ENCODE peak calls at places on chromosome 20, in four cellular contexts. H is upper lobe of right lung, X is cardiac muscle cell, Y is colonic mucosa. I is an unnamed sample. For H3K4me1, the result is how much of the 10 kb centered on the place peaks cover.

GRCh38 chr20:8454137-8454712 is 322.2 kb downstream of the PLCB1 start:
- DNase-seq in H (no peak), X (peak), Y (no peak), I (no peak)

GRCh38 chr20:34458631-34459030 is 57.6 kb upstream of the DYNLRB1 start:
- DNase-seq in H (no peak), X (no peak), Y (no peak), I (no peak)

GRCh38 chr20:3382836-3383235 is 24.6 kb downstream of the DNAAF9 start:
- DNase-seq in H (no peak), X (no peak), Y (no peak), I (no peak)

GRCh38 chr20:23225407-23226060 is 125.1 kb upstream of the NXT1 start:
- DNase-seq in H (no peak), X (no peak), Y (peak), I (no peak)

GRCh38 chr20:6709865-6710595 is 57.5 kb upstream of the BMP2 start:
- DNase-seq in H (no peak), X (no peak), Y (no peak), I (no peak)

GRCh38 chr20:63080811-63081210 is 74.0 kb upstream of the BHLHE23 start:
- DNase-seq in H (no peak), X (no peak), Y (no peak), I (no peak)

GRCh38 chr20:52959125-52959524 is 13.0 kb upstream of the TSHZ2 start:
- DNase-seq in H (no peak), X (no peak), Y (no peak), I (no peak)

GRCh38 chr20:55153321-55153720 is 677.9 kb downstream of the DOK5 start:
- DNase-seq in H (no peak), X (no peak), Y (no peak), I (no peak)

GRCh38 chr20:54133434-54134427 is 40.1 kb downstream of the CYP24A1 start:
- DNase-seq in H (no peak), X (no peak), Y (peak), I (no peak)

GRCh38 chr20:9185511-9185910 is 116.6 kb downstream of the PLCB4 start:
- DNase-seq in H (no peak), X (no peak), Y (no peak), I (no peak)

GRCh38 chr20:25695532-25696383 is 895 bp downstream of the ZNF337 start:
- DNase-seq in H (no peak), X (no peak), Y (peak), I (no peak)

GRCh38 chr20:25224941-25225340 is 22.9 kb upstream of the PYGB start:
- DNase-seq in H (no peak), X (no peak), Y (no peak), I (peak)

GRCh38 chr20:39835040-39835842 is 853.8 kb downstream of the MAFB start:
- DNase-seq in H (no peak), X (no peak), Y (no peak), I (no peak)

GRCh38 chr20:39839406-39840119 is 849.5 kb downstream of the MAFB start:
- DNase-seq in H (no peak), X (no peak), Y (no peak), I (no peak)
- H3K4me3 ChIP-seq in H (no peak), X (no peak), Y (no peak), I (no peak)

GRCh38 chr20:45187693-45188092 is 13.0 kb downstream of the PI3 start:
- DNase-seq in H (no peak), X (no peak), Y (no peak), I (no peak)

GRCh38 chr20:45181639-45182038 is 6.9 kb downstream of the PI3 start:
- DNase-seq in H (no peak), X (no peak), Y (no peak), I (no peak)

GRCh38 chr20:45179166-45179565 is 4.5 kb downstream of the PI3 start:
- DNase-seq in H (no peak), X (no peak), Y (no peak), I (no peak)

DNA sequence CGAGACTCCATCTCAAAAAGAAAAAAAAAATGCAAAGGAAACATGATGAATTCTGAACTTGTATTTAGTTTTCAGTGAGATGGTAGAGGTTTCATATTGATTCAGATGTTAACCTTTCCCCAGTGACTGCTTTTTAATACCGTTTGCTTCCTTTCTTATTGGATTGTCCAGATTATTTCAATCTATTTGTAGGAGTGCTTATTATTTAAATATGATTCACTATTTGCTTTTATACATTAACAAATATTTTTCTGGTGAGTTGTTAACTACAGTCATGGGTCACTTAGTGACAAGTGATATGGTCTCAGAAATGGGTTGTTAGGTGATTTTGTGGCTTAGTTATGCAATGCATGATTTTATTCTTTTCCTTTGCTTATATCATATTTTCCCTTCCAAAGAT is 8.4 kb downstream of the PI3 start:
- DNase-seq in H (no peak), X (no peak), Y (no peak), I (no peak)
- H3K4me1 ChIP-seq in H (under half), X (under half), Y (under half), I (under half)

DNA sequence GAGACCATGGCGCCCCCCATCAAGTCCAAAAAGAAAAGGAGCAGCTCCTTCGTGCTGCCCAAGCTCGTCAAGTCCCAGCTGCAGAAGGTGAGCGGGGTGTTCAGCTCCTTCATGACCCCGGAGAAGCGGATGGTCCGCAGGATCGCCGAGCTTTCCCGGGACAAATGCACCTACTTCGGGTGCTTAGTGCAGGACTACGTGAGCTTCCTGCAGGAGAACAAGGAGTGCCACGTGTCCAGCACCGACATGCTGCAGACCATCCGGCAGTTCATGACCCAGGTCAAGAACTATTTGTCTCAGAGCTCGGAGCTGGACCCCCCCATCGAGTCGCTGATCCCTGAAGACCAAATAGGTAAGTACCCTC is 41.7 kb upstream of the NAA20 start:
- DNase-seq in H (peak), X (no peak), Y (no peak), I (no peak)
- H3K4me3 ChIP-seq in H (peak), X (no peak), Y (peak), I (peak)

DNA sequence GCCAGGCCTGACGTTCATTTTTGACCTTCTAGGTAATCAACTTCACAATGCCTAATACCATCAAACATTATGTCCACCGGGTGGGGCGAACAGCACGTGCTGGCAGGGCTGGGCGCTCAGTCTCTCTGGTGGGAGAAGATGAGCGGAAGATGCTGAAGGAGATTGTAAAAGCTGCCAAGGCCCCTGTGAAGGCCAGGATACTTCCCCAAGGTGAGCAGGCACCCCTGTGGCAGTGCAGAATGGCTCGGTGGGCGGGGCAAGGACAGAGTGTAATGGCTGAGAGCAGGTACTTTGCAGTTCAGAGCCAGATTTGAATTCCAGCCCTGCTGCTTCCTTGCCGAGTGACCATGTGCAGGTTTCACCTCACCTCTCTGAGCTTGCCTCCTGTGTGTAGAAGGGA is 17.1 kb downstream of the DDX27 start:
- DNase-seq in H (no peak), X (no peak), Y (no peak), I (no peak)
- H3K4me1 ChIP-seq in H (under half), X (under half), Y (under half), I (under half)

GRCh38 chr20:1489764-1490436 is 1.3 kb downstream of the SIRPB2 start:
- DNase-seq in H (no peak), X (no peak), Y (no peak), I (no peak)

GRCh38 chr20:1489328-1489727 is 1.9 kb downstream of the SIRPB2 start:
- DNase-seq in H (no peak), X (no peak), Y (no peak), I (no peak)

GRCh38 chr20:1491891-1492642 is 847 bp upstream of the SIRPB2 start:
- DNase-seq in H (no peak), X (no peak), Y (no peak), I (no peak)

GRCh38 chr20:1491281-1491840 is at the start of gene SIRPB2:
- DNase-seq in H (peak), X (no peak), Y (no peak), I (no peak)

GRCh38 chr20:1490643-1491042 is 577 bp downstream of the SIRPB2 start:
- DNase-seq in H (no peak), X (no peak), Y (no peak), I (no peak)
- H3K4me3 ChIP-seq in H (peak), X (no peak), Y (peak), I (peak)

GRCh38 chr20:51403465-51404220 is 138.9 kb downstream of the NFATC2 start:
- DNase-seq in H (peak), X (no peak), Y (no peak), I (no peak)

GRCh38 chr20:51402201-51402600 is 140.3 kb downstream of the NFATC2 start:
- DNase-seq in H (peak), X (no peak), Y (no peak), I (peak)

GRCh38 chr20:51400051-51400926 is 142.2 kb downstream of the NFATC2 start:
- DNase-seq in H (peak), X (no peak), Y (no peak), I (peak)

GRCh38 chr20:51409192-51409875 is 133.2 kb downstream of the NFATC2 start:
- DNase-seq in H (no peak), X (no peak), Y (no peak), I (no peak)

GRCh38 chr20:51404297-51405060 is 138.0 kb downstream of the NFATC2 start:
- DNase-seq in H (peak), X (no peak), Y (peak), I (no peak)
- H3K4me1 ChIP-seq in H (under half), X (under half), Y (under half), I (under half)

DNA sequence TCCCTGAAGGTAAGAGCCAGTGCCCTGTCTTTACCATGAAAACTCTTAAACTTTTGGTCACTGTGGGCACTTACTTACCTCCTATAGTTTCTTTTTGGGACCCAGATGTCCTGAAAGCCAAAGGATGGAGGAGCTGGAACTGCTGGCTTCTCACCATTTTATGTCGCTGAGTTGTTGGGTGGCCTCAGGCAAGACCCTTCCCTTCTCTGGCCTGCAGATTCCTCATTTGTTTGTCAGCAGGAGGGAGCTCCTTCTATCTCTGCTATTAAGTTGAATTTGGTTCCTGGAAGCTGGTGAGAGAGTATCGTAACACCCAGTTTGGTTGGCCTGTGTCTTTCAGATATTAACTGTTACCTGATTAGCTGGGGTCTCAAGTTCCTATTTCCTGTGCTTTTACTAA is 68.2 kb upstream of the MYL9 start:
- DNase-seq in H (no peak), X (no peak), Y (no peak), I (no peak)
- H3K4me3 ChIP-seq in H (no peak), X (no peak), Y (no peak), I (no peak)

GRCh38 chr20:47506335-47506734 is 4.6 kb downstream of the NCOA3 start:
- DNase-seq in H (no peak), X (no peak), Y (no peak), I (no peak)

GRCh38 chr20:47508228-47508752 is 6.6 kb downstream of the NCOA3 start:
- DNase-seq in H (no peak), X (no peak), Y (no peak), I (no peak)

GRCh38 chr20:47509685-47510084 is 8.0 kb downstream of the NCOA3 start:
- DNase-seq in H (no peak), X (no peak), Y (no peak), I (no peak)

GRCh38 chr20:47506850-47507249 is 5.2 kb downstream of the NCOA3 start:
- DNase-seq in H (no peak), X (no peak), Y (no peak), I (no peak)

DNA sequence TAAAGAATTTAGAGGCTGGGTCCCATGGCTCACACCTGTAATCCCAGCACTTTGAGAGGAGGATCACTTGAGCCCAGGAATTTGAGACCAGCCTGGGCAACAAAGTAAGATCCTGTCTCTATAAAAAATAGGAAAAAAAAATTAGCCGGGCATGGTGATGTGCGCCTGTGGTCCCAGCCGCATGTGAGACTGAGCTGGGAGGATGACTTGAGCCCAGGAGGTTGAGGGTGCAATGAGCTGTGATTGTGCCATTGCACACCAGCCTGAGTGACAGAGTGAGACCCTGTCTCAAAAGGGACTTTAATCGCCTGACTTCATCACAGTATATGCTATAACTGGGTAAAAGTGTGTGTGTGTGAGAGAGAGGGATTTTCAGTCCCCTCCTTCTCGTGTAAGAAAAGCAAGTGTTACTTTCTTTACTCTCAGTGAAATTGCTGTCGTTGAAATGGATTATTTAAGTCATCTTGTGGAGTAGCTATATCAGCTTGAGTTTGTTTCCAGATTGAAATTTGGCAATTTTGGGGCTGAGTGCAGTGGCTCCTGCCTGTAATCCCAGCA is 7.5 kb downstream of the NCOA3 start:
- DNase-seq in H (no peak), X (no peak), Y (no peak), I (no peak)
- H3K4me1 ChIP-seq in H (under half), X (under half), Y (under half), I (under half)

GRCh38 chr20:48928832-48929725 is 7.6 kb downstream of the ARFGEF2 start:
- DNase-seq in H (no peak), X (no peak), Y (no peak), I (no peak)
- H3K4me3 ChIP-seq in H (no peak), X (no peak), Y (no peak), I (no peak)

I was measured in Peyer's patch.